ENCODE peak calls at places on chromosomes 5 and 9, in seven cellular contexts. J is H1, D is GM12878, R is GM12892, U is SK-N-SH, L is HepG2, X is K562. H is an unnamed sample.
A peak's percentile ranks its signal among the peaks of the same experiment; 100 is the strongest.

GRCh38 chr5:320524-321232 is 836 bp upstream of the AHRR start:
- DNase-seq in X (no peak), J (peak; percentile 68), R (no peak), U (peak; percentile 58), L (no peak), D (no peak), H (no peak)

GRCh38 chr9:69564557-69564956 is 107.6 kb downstream of the APBA1 start:
- DNase-seq in L (no peak), J (no peak), D (no peak), X (no peak), R (no peak), U (no peak), H (no peak)

GRCh38 chr9:22529426-22530199 is 83.0 kb downstream of the DMRTA1 start:
- DNase-seq in D (no peak), L (no peak), U (no peak), J (no peak), X (no peak), R (no peak), H (no peak)

GRCh38 chr9:68427216-68427994 is 71.0 kb downstream of the PGM5 start:
- DNase-seq in X (no peak), J (no peak), R (no peak), L (no peak), D (no peak), U (no peak), H (no peak)

GRCh38 chr5:1563051-1563461 is 39.3 kb upstream of the LPCAT1 start:
- DNase-seq in R (no peak), L (no peak), D (no peak), J (no peak), X (no peak), U (no peak), H (no peak)

GRCh38 chr5:123285122-123286011 is 137.8 kb downstream of the CEP120 start:
- DNase-seq in R (no peak), X (no peak), J (peak; percentile 54), U (peak; percentile 63), L (no peak), D (no peak), H (no peak)

GRCh38 chr5:19605846-19606407 is 382.1 kb downstream of the CDH18 start:
- DNase-seq in R (no peak), L (no peak), U (no peak), X (no peak), J (no peak), D (no peak), H (no peak)

GRCh38 chr5:133611357-133612020 is 852 bp downstream of the FSTL4 start:
- DNase-seq in U (peak; percentile 73), J (peak; percentile 81), D (no peak), X (no peak), R (no peak), L (no peak), H (no peak)

GRCh38 chr9:33165263-33166151 is 1.6 kb downstream of the B4GALT1 start:
- DNase-seq in R (no peak), J (no peak), U (no peak), L (peak; percentile 95), X (peak; percentile 90), D (peak; percentile 78), H (no peak)

GRCh38 chr9:100219347-100219746 is 120.3 kb downstream of the INVS start:
- DNase-seq in L (no peak), D (peak; percentile 30), R (no peak), X (no peak), U (no peak), J (no peak), H (no peak)

GRCh38 chr9:98326402-98327248 is 71.2 kb upstream of the TBC1D2 start:
- DNase-seq in D (no peak), L (no peak), J (no peak), X (peak; percentile 78), R (no peak), U (no peak), H (no peak)

DNA sequence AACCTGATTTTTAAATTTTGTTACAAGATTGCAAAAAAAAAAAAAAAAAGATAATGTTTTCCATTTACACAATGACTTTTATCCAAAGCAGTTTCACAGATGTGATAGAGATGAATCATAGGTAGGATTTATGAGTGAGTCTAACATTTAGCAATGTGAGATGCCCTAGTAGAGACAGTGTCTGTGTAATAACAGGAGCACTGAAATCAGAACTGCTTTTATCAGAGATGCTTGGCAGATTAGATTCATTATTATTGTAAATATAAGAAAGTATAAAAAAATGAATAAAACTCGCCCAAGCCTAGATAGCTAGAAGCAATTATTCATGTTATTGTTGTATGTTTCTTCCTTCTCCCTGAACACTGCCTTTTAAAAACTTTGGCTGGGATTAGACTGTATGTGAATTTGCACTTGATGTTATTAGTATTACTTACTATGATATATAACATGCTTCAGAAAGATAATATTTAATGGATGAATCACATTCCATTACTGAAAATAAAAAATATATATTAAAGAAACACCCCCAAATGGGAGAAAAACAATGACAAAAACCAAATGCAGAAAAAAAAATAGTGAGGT is 567.3 kb upstream of the KLF4 start:
- DNase-seq in D (no peak), R (no peak), X (no peak), L (no peak), J (no peak), U (no peak), H (no peak)
- TF ChIP-seq TAF1 in D (no peak), R (no peak), X (no peak), L (no peak), J (no peak), U (no peak), H (no peak)

GRCh38 chr9:136697146-136697820 is 10.0 kb upstream of the AGPAT2 start:
- DNase-seq in R (no peak), J (peak; percentile 54), X (no peak), D (no peak), U (no peak), L (peak; percentile 28), H (no peak)
- TF ChIP-seq POLR2AphosphoS5 in R (no peak), J (no peak), X (no peak), D (no peak), U (no peak), L (peak; percentile 30), H (no peak)

GRCh38 chr5:142736247-142736632 is 33.9 kb upstream of the ARHGAP26 start:
- DNase-seq in U (no peak), L (no peak), D (no peak), J (no peak), X (no peak), R (no peak), H (no peak)
- TF ChIP-seq TAF1 in U (no peak), L (no peak), D (no peak), J (no peak), X (no peak), R (no peak), H (no peak)

GRCh38 chr9:20941177-20941690 is 90.2 kb downstream of the HACD4 start:
- DNase-seq in L (peak; percentile 63), R (peak; percentile 12), D (peak; percentile 54), J (peak; percentile 57), U (peak; percentile 63), X (no peak), H (peak; percentile 24)
- TF ChIP-seq POLR2AphosphoS5 in L (no peak), R (no peak), D (no peak), J (no peak), U (no peak), X (no peak), H (no peak)

GRCh38 chr9:123069010-123069481 is 35.6 kb downstream of the GPR21 start:
- DNase-seq in J (no peak), D (no peak), U (no peak), X (no peak), R (no peak), L (no peak), H (no peak)
- TF ChIP-seq TAF1 in J (no peak), D (no peak), U (peak; percentile 25), X (no peak), R (no peak), L (no peak), H (no peak)

DNA sequence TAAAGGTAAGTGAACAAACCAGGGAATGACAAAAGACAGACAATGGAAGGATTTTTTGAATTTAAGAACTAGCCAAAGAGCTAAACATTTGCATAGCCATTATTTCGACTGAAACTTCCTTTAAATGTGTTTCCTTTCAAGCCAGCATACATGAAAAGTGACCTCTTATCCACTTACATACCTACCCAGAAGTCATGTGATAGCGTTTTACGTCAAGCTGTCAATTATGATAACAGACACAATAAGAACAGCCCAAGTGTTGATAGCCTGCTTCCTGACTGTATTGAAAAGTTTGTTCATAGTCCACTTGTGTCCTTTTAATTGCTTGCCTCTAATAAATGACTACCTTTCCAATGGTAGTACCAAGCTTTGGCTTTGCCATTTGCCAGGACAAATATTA is 206.0 kb downstream of the NFIB start:
- DNase-seq in X (peak; percentile 59), U (no peak), D (no peak), R (no peak), L (no peak), J (no peak), H (no peak)
- TF ChIP-seq POLR2AphosphoS5 in X (no peak), U (no peak), D (no peak), R (no peak), L (no peak), J (no peak), H (no peak)

H was measured in GM12891.